ENCODE peak calls at places on chromosomes 13 and 19, in four cellular contexts. I is SK-N-SH, K is H1, B is GM12878. C is an unnamed sample.

GRCh38 chr13:41622545-41623429 is 165.4 kb downstream of the RGCC start:
- DNase-seq in K (no peak), B (no peak), I (no peak), C (no peak)

GRCh38 chr13:66312312-66313087 is 917.6 kb downstream of the PCDH9 start:
- DNase-seq in K (no peak), B (no peak), I (no peak), C (no peak)

GRCh38 chr13:33490461-33491327 is 205.1 kb upstream of the STARD13 start:
- DNase-seq in K (peak; percentile 33), I (no peak), B (no peak), C (peak; percentile 5)

GRCh38 chr19:16702123-16702522 is 17.5 kb upstream of the NWD1 start:
- DNase-seq in B (no peak), K (no peak), I (peak; percentile 48), C (no peak)

GRCh38 chr13:45695198-45695730 is 6.9 kb upstream of the CBY2 start:
- DNase-seq in B (peak; percentile 68), I (no peak), K (no peak), C (no peak)

GRCh38 chr19:2422951-2423880 is 4.2 kb downstream of the TIMM13 start:
- DNase-seq in K (no peak), B (no peak), I (no peak), C (no peak)

GRCh38 chr13:52925775-52926285 is 77.4 kb upstream of the PCDH8 start:
- DNase-seq in I (no peak), K (no peak), B (no peak), C (no peak)

GRCh38 chr19:52453324-52454094 is at the start of gene ZNF578:
- DNase-seq in B (no peak), I (peak; percentile 95), K (peak; percentile 75), C (peak; percentile 64)

GRCh38 chr19:16531380-16531669 is 10.9 kb downstream of the CHERP start:
- DNase-seq in B (no peak), K (no peak), I (no peak), C (no peak)

GRCh38 chr13:21015284-21015683 is 46.1 kb downstream of the LATS2 start:
- DNase-seq in K (no peak), B (no peak), I (no peak), C (no peak)

GRCh38 chr13:46552888-46553520 is at the start of gene LRCH1:
- DNase-seq in I (peak; percentile 93), B (no peak), K (no peak), C (peak; percentile 88)

GRCh38 chr13:80342541-80343371 is 1.8 kb upstream of the SPRY2 start:
- DNase-seq in K (no peak), I (peak; percentile 84), B (no peak), C (peak; percentile 60)

GRCh38 chr19:55809381-55810058 is 22.3 kb downstream of the NLRP11 start:
- DNase-seq in K (peak; percentile 10), I (peak; percentile 61), B (no peak), C (peak; percentile 89)

GRCh38 chr19:6126335-6126974 is 9.0 kb upstream of the ACSBG2 start:
- DNase-seq in B (peak; percentile 71), I (peak; percentile 55), K (no peak), C (peak; percentile 79)

DNA sequence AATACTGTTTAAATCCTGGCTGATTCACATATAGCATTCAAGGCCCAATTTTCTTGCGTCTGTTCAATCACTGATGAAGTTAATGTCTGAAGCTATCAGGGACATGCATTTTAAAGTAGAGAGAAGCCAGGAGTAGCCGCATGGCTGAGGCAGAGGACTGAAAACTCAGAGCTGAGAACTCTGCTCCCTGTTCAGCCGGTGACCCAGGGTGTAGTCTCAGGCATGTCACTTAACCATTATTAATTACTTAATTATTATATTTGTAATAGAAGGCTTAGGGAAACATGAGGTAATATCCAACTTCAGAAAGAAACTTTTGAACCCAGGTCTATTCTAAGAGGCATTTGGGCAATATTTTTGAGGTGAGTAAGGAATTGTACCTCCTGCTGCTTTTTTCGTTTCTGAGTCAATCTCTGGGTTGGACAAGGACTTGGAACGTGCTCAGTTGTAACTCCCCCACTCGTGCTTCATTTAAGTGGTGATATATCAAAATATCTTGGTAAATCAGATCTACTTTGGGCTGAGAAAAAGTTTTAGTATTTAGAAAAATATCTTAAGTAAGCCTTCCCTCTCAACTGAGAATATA is 729.0 kb downstream of the EFNB2 start:
- DNase-seq in B (no peak), K (no peak), I (no peak), C (no peak)
- TF ChIP-seq NRF1 in B (no peak), K (no peak), I (no peak), C (no peak)

GRCh38 chr13:44355643-44356042 is 18.0 kb upstream of the SERP2 start:
- DNase-seq in K (no peak), I (no peak), B (no peak), C (no peak)

GRCh38 chr13:44352671-44353070 is 21.0 kb upstream of the SERP2 start:
- DNase-seq in I (no peak), B (no peak), K (no peak), C (no peak)

GRCh38 chr13:44352202-44352601 is 21.4 kb upstream of the SERP2 start:
- DNase-seq in B (no peak), I (no peak), K (no peak), C (no peak)

GRCh38 chr13:44354322-44354721 is 19.3 kb upstream of the SERP2 start:
- DNase-seq in I (no peak), B (no peak), K (no peak), C (no peak)

DNA sequence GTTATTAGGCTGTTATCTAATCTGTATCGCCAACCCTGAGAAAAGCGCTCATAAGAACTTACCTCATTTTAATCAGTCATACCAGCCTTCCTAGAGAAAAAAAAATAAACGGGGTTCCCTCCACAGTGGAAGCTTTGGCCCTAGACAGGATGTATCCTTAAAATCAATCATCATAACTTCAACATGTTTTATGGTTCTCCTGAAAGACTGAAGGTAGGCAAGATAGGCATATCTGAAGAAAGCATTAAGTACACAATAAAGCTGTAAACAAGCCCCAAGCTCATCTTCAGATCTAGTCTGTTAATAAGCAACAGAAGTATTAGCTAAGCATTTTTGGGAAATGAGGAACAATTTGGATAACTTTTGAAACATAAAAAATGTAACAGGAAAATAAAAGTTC is 18.7 kb upstream of the SERP2 start:
- DNase-seq in I (no peak), B (no peak), K (no peak), C (no peak)
- TF ChIP-seq NRF1 in I (no peak), B (no peak), K (no peak), C (no peak)

GRCh38 chr19:29309637-29310036 is 96.7 kb upstream of the UQCRFS1 start:
- DNase-seq in B (no peak), K (no peak), I (no peak), C (no peak)

GRCh38 chr19:29315566-29315965 is 102.6 kb upstream of the UQCRFS1 start:
- DNase-seq in K (no peak), I (no peak), B (no peak), C (no peak)

GRCh38 chr19:29308977-29309520 is 96.1 kb upstream of the UQCRFS1 start:
- DNase-seq in B (no peak), I (no peak), K (no peak), C (no peak)

GRCh38 chr19:29311391-29311790 is 98.4 kb upstream of the UQCRFS1 start:
- DNase-seq in B (no peak), K (no peak), I (no peak), C (no peak)
- TF ChIP-seq NRF1 in B (no peak), K (no peak), I (no peak), C (no peak)

GRCh38 chr13:51923983-51924539 is 62.3 kb downstream of the CCDC70 start:
- DNase-seq in K (no peak), I (peak; percentile 40), B (no peak), C (peak; percentile 52)
- TF ChIP-seq NRF1 in K (no peak), I (no peak), B (no peak), C (no peak)

GRCh38 chr13:40568672-40569350 is 97.6 kb downstream of the FOXO1 start:
- DNase-seq in K (no peak), B (no peak), I (no peak), C (no peak)
- TF ChIP-seq NRF1 in K (no peak), B (no peak), I (no peak), C (no peak)

DNA sequence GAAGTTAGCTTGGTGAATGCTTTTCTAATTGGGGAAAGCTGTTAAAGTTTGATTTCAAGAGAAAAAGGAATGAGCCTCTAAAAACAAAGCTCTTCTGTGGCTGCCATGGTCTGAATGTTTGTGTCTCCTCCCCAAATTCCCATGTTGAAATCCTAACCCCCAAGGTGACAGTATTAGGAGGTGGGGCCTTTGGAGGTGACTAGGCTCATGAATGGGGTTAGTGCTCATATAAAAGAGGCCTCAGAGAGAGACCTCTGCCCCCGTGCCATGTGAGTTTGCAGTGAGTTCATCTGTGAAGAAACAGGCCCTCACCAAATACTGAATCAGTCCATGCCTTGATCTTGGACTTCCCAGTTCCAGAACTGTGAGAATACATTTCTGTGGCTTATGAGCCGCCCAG is 56.5 kb downstream of the ARHGEF7 start:
- DNase-seq in I (no peak), B (no peak), K (no peak), C (no peak)
- TF ChIP-seq NRF1 in I (no peak), B (no peak), K (no peak), C (no peak)

DNA sequence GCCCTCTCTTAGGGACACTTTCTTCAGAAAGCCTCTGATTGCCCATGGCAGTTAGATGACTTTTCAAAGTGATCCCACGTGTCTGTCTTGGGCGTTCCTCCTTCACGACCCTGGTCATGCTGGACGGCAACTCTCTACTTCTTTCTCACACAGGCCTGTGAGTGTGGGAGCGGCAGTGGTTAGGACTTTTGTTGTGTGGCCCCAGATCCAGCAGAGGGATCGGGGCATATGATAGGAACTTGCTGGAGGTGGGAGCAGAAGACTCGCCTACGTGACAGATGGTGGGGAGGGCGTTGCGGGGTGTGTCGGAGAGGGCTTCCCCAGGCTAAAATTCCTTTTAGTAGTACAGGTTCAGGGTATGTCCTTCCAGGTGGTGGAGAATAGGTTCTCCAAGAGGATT is 289.5 kb upstream of the MAB21L1 start:
- DNase-seq in K (no peak), I (no peak), B (no peak), C (no peak)
- TF ChIP-seq NRF1 in K (no peak), I (no peak), B (no peak), C (no peak)

DNA sequence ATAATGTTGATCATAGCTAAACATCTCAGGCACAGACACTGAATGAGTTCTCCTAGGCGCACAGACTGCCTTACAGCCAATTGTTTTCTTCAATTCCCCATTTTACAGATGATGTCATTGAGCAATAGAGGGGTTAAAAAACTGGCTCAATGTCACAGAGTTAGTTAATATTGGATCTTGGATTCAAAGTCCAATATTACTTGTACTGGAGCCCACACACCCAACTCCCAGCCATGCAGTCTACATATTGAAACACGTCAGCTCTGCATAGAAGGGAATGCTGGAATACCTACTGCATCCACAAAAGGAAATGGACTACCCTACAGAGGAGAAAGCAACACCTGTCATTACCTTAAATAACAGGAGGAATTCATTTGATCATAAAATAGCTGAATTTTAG is 76.1 kb upstream of the SLC15A1 start:
- DNase-seq in I (no peak), B (no peak), K (no peak), C (no peak)
- TF ChIP-seq NRF1 in I (no peak), B (no peak), K (no peak), C (no peak)

DNA sequence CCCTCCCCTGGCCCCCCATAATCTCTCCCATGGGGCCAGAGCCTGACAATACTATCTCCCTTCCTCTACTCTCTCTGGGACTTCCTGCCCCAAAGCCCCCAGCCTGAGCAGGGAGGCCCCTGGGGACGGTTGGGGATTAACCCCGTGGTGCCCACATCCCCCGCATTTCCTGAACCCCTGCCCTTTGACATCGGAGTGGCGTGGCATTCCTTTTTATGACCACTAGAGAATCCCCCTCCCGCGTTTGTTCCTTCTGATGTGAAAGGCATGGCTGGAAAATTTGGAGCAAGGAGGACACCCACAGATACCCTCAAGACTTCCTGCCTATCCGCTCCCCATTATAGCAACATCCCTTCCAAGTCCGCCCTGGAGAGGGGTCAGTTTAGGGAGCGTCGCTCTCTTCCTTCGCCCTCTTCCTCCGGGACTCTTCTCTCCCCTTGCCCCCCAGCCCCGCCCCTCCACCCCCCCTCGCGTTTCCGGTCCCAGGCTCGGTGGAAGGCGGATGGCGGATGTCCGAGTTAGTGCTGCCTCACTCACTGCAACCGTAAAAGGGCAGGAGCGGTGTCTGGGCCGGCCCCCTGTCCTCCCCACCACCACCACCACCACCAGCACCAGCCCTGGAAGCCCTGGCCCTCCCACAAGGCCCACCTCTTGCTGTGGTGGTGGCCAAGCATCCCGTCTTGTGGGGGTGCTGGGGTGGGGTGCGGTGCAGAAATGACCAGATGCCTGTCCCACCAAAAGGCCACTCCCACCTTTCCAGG is 1.8 kb downstream of the VASP start:
- DNase-seq in I (peak; percentile 87), B (peak; percentile 69), K (no peak), C (peak; percentile 64)
- TF ChIP-seq NRF1 in I (no peak), B (no peak), K (no peak), C (no peak)

C was measured in K562.